ENCODE peak calls at places on chromosomes 7 and 10, in four cellular contexts. I, Q, F and G are unnamed samples.

GRCh38 chr7:66627876-66628360 is 763 bp upstream of the KCTD7 start:
- DNase-seq in I (no peak), Q (no peak), F (peak; percentile 84), G (no peak)

GRCh38 chr7:78218051-78218450 is 419.5 kb downstream of the PHTF2 start:
- DNase-seq in I (no peak), Q (no peak), F (no peak), G (no peak)

GRCh38 chr7:80095545-80095944 is 39.1 kb upstream of the GNAI1 start:
- DNase-seq in I (no peak), Q (no peak), F (no peak), G (no peak)

GRCh38 chr7:111091623-111092370 is 870 bp downstream of the LRRN3 start:
- DNase-seq in I (no peak), Q (no peak), F (no peak), G (no peak)

GRCh38 chr10:68428396-68428795 is 21.3 kb upstream of the RUFY2 start:
- DNase-seq in I (no peak), Q (no peak), F (no peak), G (no peak)

GRCh38 chr7:95396136-95397032 is at the start of gene PON3:
- DNase-seq in I (no peak), Q (peak; percentile 22), F (no peak), G (no peak)

GRCh38 chr7:123797673-123798526 is 47.1 kb upstream of the HYAL4 start:
- DNase-seq in I (peak; percentile 26), Q (peak; percentile 66), F (no peak), G (no peak)

GRCh38 chr10:35191523-35191922 is 64.9 kb downstream of the CREM start:
- DNase-seq in I (no peak), Q (no peak), F (no peak), G (no peak)

GRCh38 chr10:9305018-9305655 is 1250.6 kb downstream of the GATA3 start:
- DNase-seq in I (no peak), Q (peak; percentile 3), F (no peak), G (no peak)

GRCh38 chr10:117138838-117139580 is 939 bp upstream of the VAX1 start:
- DNase-seq in I (no peak), Q (no peak), F (no peak), G (no peak)

GRCh38 chr7:192701-193536 is 548 bp downstream of the FAM20C start:
- DNase-seq in I (no peak), Q (no peak), F (no peak), G (no peak)

GRCh38 chr7:128841961-128842673 is 11.9 kb downstream of the FLNC start:
- DNase-seq in I (no peak), Q (no peak), F (no peak), G (peak; percentile 86)

GRCh38 chr10:10605551-10606081 is 412.1 kb upstream of the CELF2 start:
- DNase-seq in I (peak; percentile 41), Q (no peak), F (peak; percentile 80), G (no peak)

GRCh38 chr10:129397198-129397974 is 69.7 kb upstream of the MGMT start:
- DNase-seq in I (no peak), Q (no peak), F (no peak), G (no peak)

GRCh38 chr10:103847909-103848468 is 7.4 kb downstream of the SH3PXD2A start:
- DNase-seq in I (no peak), Q (peak; percentile 18), F (no peak), G (no peak)

GRCh38 chr10:102744374-102745051 is 765 bp downstream of the WBP1L start:
- DNase-seq in I (no peak), Q (no peak), F (no peak), G (no peak)

GRCh38 chr7:26060713-26061339 is 91.2 kb upstream of the NFE2L3 start:
- DNase-seq in I (peak; percentile 63), Q (no peak), F (no peak), G (no peak)

GRCh38 chr10:102555781-102556328 is 52.1 kb downstream of the SUFU start:
- DNase-seq in I (peak; percentile 57), Q (no peak), F (no peak), G (no peak)

GRCh38 chr10:36450385-36450784 is 675.0 kb upstream of the ANKRD30A start:
- DNase-seq in I (no peak), Q (no peak), F (no peak), G (no peak)

GRCh38 chr10:68558478-68558877 is 1.7 kb upstream of the TET1 start:
- DNase-seq in I (no peak), Q (no peak), F (no peak), G (no peak)

GRCh38 chr10:71494980-71495381 is 98.3 kb downstream of the CDH23 start:
- DNase-seq in I (no peak), Q (no peak), F (no peak), G (no peak)

GRCh38 chr7:43112941-43113621 is 634 bp downstream of the HECW1 start:
- DNase-seq in I (peak; percentile 28), Q (no peak), F (no peak), G (peak; percentile 34)

GRCh38 chr7:138885383-138886147 is 87.6 kb upstream of the ATP6V0A4 start:
- DNase-seq in I (no peak), Q (no peak), F (no peak), G (no peak)

GRCh38 chr10:50216418-50216817 is 34.9 kb downstream of the ASAH2 start:
- DNase-seq in I (no peak), Q (no peak), F (no peak), G (no peak)

GRCh38 chr10:63634488-63635090 is 113.4 kb downstream of the REEP3 start:
- DNase-seq in I (no peak), Q (no peak), F (no peak), G (no peak)

GRCh38 chr7:47044620-47045019 is 537.3 kb downstream of the TNS3 start:
- DNase-seq in I (no peak), Q (no peak), F (no peak), G (no peak)

GRCh38 chr10:15821046-15821683 is 39.1 kb downstream of the MINDY3 start:
- DNase-seq in I (no peak), Q (no peak), F (no peak), G (no peak)

GRCh38 chr7:139750459-139751095 is 27.2 kb downstream of the HIPK2 start:
- DNase-seq in I (no peak), Q (no peak), F (no peak), G (no peak)

GRCh38 chr10:95280637-95281036 is 10.2 kb downstream of the PDLIM1 start:
- DNase-seq in I (no peak), Q (no peak), F (no peak), G (no peak)

GRCh38 chr10:6516277-6516676 is 63.8 kb downstream of the PRKCQ start:
- DNase-seq in I (no peak), Q (no peak), F (no peak), G (no peak)

GRCh38 chr7:36115448-36116321 is 37.4 kb upstream of the EEPD1 start:
- DNase-seq in I (no peak), Q (peak; percentile 90), F (no peak), G (peak; percentile 45)

GRCh38 chr7:115851291-115851690 is 179.3 kb downstream of the TFEC start:
- DNase-seq in I (no peak), Q (peak; percentile 54), F (no peak), G (no peak)

GRCh38 chr7:56105508-56105907 is 768 bp downstream of the CHCHD2 start:
- DNase-seq in I (no peak), Q (peak; percentile 39), F (no peak), G (no peak)

GRCh38 chr7:149854611-149855367 is 16.6 kb downstream of the ZNF862 start:
- DNase-seq in I (peak; percentile 79), Q (peak; percentile 36), F (peak; percentile 81), G (no peak)

GRCh38 chr7:18570890-18571478 is 75.4 kb downstream of the HDAC9 start:
- DNase-seq in I (peak; percentile 32), Q (peak; percentile 31), F (no peak), G (no peak)

GRCh38 chr10:14507156-14507555 is 176.4 kb upstream of the FRMD4A start:
- DNase-seq in I (no peak), Q (no peak), F (no peak), G (no peak)

GRCh38 chr7:141043621-141044020 is 28.9 kb upstream of the MRPS33 start:
- DNase-seq in I (no peak), Q (no peak), F (no peak), G (no peak)

GRCh38 chr10:17003151-17003550 is 126.5 kb downstream of the CUBN start:
- DNase-seq in I (no peak), Q (no peak), F (no peak), G (no peak)

GRCh38 chr10:133261726-133262325 is 14.8 kb downstream of the ADAM8 start:
- DNase-seq in I (peak; percentile 89), Q (no peak), F (peak; percentile 92), G (peak; percentile 97)
- TF ChIP-seq POLR2A in I (peak; percentile 55), Q (no peak), F (no peak), G (peak; percentile 60)

GRCh38 chr7:107969856-107970255 is 33.1 kb downstream of the LAMB1 start:
- DNase-seq in I (no peak), Q (no peak), F (no peak), G (no peak)

GRCh38 chr7:107967420-107967819 is 35.5 kb downstream of the LAMB1 start:
- DNase-seq in I (no peak), Q (no peak), F (no peak), G (no peak)

GRCh38 chr7:107968449-107968848 is 34.5 kb downstream of the LAMB1 start:
- DNase-seq in I (no peak), Q (no peak), F (no peak), G (no peak)

GRCh38 chr7:107964510-107964909 is 38.5 kb downstream of the LAMB1 start:
- DNase-seq in I (no peak), Q (no peak), F (no peak), G (no peak)

DNA sequence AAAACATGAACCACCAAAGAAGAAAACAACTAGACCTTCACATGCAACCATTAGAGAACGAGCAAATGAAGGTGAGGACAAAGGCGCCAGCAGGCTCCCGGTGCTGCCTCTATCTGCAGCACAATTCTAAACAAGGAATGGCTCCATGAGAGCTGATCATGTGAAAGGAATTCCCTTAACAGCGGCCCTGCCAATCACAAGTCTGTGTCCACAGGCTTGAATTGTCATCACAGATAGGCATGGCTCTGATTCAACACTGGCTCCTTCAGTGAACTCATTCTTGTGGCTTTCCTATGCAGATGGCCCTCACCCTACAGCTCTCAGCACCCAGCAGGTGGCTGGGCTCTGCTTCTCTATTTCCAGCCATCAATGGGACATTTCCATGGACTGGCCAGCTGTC is 36.3 kb downstream of the LAMB1 start:
- DNase-seq in I (no peak), Q (no peak), F (no peak), G (no peak)
- TF ChIP-seq POLR2AphosphoS5 in I (no peak), Q (no peak), F (no peak), G (no peak)

DNA sequence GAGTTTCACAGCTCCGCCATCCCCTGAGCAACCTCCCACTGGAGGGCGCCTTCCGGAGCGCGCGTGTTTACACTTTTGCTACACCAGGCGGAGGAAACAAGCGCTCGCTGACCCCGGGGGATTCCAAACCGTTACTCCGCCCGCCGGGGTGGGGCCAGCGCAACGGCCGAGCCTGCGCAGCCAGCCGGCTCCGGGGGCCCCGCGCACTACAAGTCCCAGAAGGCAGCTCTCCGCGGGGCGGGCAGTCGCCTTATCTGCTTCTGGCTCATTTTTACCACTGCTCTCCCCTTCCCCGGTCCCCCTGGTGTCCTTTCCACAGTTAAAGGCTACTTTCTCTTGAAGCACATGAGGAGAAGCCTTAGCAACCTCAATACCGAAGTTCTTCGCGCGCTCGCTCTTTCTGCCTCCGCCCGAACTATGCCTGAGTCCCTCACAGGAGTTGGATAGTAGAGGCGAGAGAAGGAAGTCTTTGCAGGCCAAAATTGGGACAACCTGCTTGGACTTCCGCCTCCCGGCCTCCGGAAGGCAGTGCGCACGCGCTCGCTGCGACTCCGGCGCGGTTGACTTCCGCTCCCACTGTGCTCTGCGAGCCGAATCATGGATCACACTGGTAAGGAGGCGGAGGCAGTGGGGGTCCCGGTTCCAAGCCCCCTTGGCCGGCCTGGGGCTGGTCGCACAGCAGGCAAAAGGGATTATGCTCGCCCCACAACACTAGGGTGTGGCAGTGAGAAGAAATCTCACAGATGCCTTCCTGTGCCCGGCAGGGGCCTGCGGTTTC is at the start of gene CBLL1:
- DNase-seq in I (peak; percentile 96), Q (peak; percentile 87), F (peak; percentile 98), G (peak; percentile 70)
- TF ChIP-seq POLR2A in I (peak; percentile 24), Q (peak; percentile 27), F (no peak), G (peak; percentile 84)

GRCh38 chr10:88243847-88244730 is 339.0 kb downstream of the RNLS start:
- DNase-seq in I (no peak), Q (no peak), F (peak; percentile 78), G (no peak)
- TF ChIP-seq POLR2AphosphoS5 in I (no peak), Q (no peak), F (no peak), G (no peak)